ENCODE peak calls at places on chromosomes 11 and 22, in six cellular contexts. R, U, M, W, C and V are unnamed samples.

GRCh38 chr11:90341986-90342385 is 119.1 kb upstream of the CHORDC1 start:
- DNase-seq in W (no peak), M (no peak), C (no peak), R (no peak), U (no peak), V (no peak)

GRCh38 chr11:68950268-68950667 is 30.5 kb downstream of the MRGPRD start:
- DNase-seq in W (peak; percentile 52), M (no peak), C (no peak), R (no peak), U (peak; percentile 49), V (no peak)

GRCh38 chr11:92954003-92954402 is 15.4 kb upstream of the MTNR1B start:
- DNase-seq in W (no peak), C (no peak), R (no peak), U (no peak), M (no peak), V (no peak)

GRCh38 chr22:28254396-28254795 is 335.3 kb upstream of the PITPNB start:
- DNase-seq in R (no peak), M (no peak), C (no peak), U (no peak), W (no peak), V (no peak)

GRCh38 chr11:106990322-106990721 is 28.0 kb downstream of the GUCY1A2 start:
- DNase-seq in C (no peak), U (no peak), R (no peak), W (no peak), M (no peak), V (no peak)

GRCh38 chr11:75697906-75698563 is 19.6 kb upstream of the MOGAT2 start:
- DNase-seq in C (no peak), M (no peak), W (no peak), R (no peak), U (no peak), V (no peak)

GRCh38 chr11:59769086-59769485 is 13.9 kb downstream of the STX3 start:
- DNase-seq in C (no peak), W (no peak), R (no peak), U (no peak), M (no peak), V (no peak)

GRCh38 chr11:85495918-85496317 is 131.2 kb downstream of the DLG2 start:
- DNase-seq in R (no peak), M (no peak), C (no peak), U (no peak), W (no peak), V (no peak)

GRCh38 chr11:88206746-88207145 is 31.5 kb upstream of the RAB38 start:
- DNase-seq in U (no peak), W (no peak), M (no peak), R (no peak), C (no peak), V (no peak)

GRCh38 chr22:49724030-49724892 is 103.4 kb downstream of the BRD1 start:
- DNase-seq in M (peak; percentile 70), U (peak; percentile 21), W (peak; percentile 36), R (no peak), C (no peak), V (peak; percentile 30)

GRCh38 chr11:613369-613968 is 2.3 kb downstream of the IRF7 start:
- DNase-seq in W (peak; percentile 89), R (no peak), M (peak; percentile 86), C (no peak), U (peak; percentile 88), V (no peak)

GRCh38 chr11:36451045-36451444 is 59.0 kb downstream of the TRAF6 start:
- DNase-seq in R (no peak), U (no peak), C (no peak), W (no peak), M (no peak), V (no peak)

GRCh38 chr11:61919113-61919840 is 1.9 kb upstream of the RAB3IL1 start:
- DNase-seq in R (no peak), M (peak; percentile 36), C (no peak), U (no peak), W (peak; percentile 16), V (no peak)

GRCh38 chr22:27588273-27588672 is 213.3 kb downstream of the MN1 start:
- DNase-seq in C (no peak), U (no peak), W (no peak), R (no peak), M (no peak), V (no peak)

GRCh38 chr11:23611726-23612125 is 751.5 kb upstream of the CCDC179 start:
- DNase-seq in U (no peak), W (no peak), R (no peak), C (no peak), M (no peak), V (no peak)

GRCh38 chr11:100932474-100933100 is 197.0 kb downstream of the PGR start:
- DNase-seq in U (peak; percentile 1), M (no peak), C (no peak), W (no peak), R (peak; percentile 9), V (no peak)

GRCh38 chr11:125092669-125093068 is 18.8 kb downstream of the TMEM218 start:
- DNase-seq in C (no peak), M (no peak), W (no peak), R (no peak), U (no peak), V (no peak)

GRCh38 chr11:86068138-86068861 is 584 bp downstream of the PICALM start:
- DNase-seq in C (no peak), W (peak; percentile 52), U (peak; percentile 42), M (peak; percentile 68), R (peak; percentile 6), V (no peak)

GRCh38 chr11:58636587-58636986 is 14.1 kb downstream of the CNTF start:
- DNase-seq in M (no peak), W (no peak), C (no peak), U (no peak), R (no peak), V (no peak)

GRCh38 chr11:123174196-123175183 is 20.6 kb downstream of the CLMP start:
- DNase-seq in W (no peak), R (no peak), M (no peak), U (no peak), C (no peak), V (peak; percentile 12)

GRCh38 chr11:132373405-132374141 is 1003.2 kb downstream of the NTM start:
- DNase-seq in U (no peak), C (no peak), R (no peak), M (no peak), W (no peak), V (no peak)

GRCh38 chr22:36546932-36547331 is 18.0 kb upstream of the EIF3D start:
- DNase-seq in W (no peak), R (peak; percentile 9), M (no peak), U (no peak), C (no peak), V (no peak)

GRCh38 chr11:90556612-90557011 is 333.8 kb upstream of the CHORDC1 start:
- DNase-seq in M (no peak), U (no peak), R (no peak), W (no peak), C (no peak), V (no peak)

GRCh38 chr11:117300773-117301172 is 9.6 kb downstream of the BACE1-AS start:
- DNase-seq in R (no peak), U (no peak), C (no peak), M (no peak), W (no peak), V (no peak)

GRCh38 chr11:68843052-68843561 is 1.4 kb upstream of the CPT1A start:
- DNase-seq in M (no peak), C (no peak), R (no peak), U (no peak), W (no peak), V (peak; percentile 48)

GRCh38 chr11:9573775-9574555 is 495 bp downstream of the WEE1 start:
- DNase-seq in U (peak; percentile 66), W (no peak), R (no peak), M (no peak), C (no peak), V (no peak)

DNA sequence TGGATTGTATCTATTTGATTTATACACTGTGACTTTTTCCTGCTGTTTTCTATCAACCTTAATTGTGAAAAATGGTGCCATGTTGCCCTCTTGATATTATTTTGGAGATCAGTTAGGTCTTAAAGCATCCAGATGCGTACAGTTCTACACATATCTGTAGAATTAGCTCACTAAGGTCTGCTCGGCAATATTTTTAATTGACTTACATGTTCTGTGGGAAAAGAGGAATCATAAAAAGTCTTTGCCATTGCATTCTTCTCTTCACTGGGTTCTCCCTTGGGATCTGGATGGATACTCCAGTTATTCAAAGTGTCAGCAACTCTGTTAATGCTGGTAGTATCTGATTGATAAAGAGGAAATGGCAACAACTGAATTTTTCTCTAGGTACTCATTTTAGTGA is 27.3 kb downstream of the EIF3M start:
- DNase-seq in U (no peak), M (no peak), R (no peak), W (no peak), C (no peak), V (no peak)
- TF ChIP-seq GABPA in U (no peak), M (no peak), R (no peak), W (no peak), C (no peak), V (no peak)

DNA sequence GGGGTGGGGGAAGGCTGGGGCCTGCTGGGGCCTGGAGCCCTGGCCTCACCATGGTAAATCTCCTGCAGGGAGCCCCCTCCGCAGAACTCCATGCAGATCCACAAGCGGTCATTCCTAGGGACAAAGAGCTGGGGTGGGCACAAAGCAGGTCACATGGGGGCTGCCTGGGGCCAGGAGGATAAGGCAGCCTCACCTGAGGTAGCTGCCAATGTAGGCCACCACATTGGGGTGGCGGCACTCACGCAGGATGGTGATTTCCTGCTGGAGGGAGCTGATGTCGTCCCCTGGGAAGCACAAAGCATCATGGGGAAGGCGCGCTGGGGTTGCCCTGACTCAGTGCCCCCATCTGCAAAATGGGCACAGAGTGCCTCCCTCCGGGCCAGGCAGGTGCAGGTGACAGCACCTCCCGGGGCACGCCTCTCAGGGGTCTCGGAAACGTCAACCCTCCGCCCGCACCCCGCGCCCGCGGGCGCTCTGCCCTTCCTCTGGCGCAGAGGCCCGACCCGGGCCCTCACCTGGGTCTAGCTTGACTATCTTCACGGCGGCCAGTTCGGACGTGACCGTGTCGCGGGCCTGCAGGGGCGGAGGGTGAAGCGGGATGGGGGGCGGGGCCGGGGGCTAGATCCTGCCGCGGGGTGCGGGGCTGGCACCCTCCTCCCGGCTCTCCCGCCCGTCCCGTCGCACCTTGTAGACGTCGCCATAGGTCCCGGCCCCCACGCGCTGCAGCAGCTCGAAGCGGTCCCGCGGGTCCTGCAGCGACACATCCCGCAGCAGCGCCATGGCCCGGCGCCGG is 448 bp downstream of the MAP4K2 start:
- DNase-seq in C (no peak), W (no peak), R (no peak), U (peak; percentile 61), M (peak; percentile 70), V (peak; percentile 51)
- TF ChIP-seq POLR2AphosphoS5 in C (no peak), W (no peak), R (no peak), U (no peak), M (no peak), V (peak; percentile 11)

GRCh38 chr11:1938343-1939005 is 8.7 kb upstream of the MRPL23 start:
- DNase-seq in U (peak; percentile 42), W (no peak), R (no peak), C (no peak), M (peak; percentile 45), V (no peak)
- TF ChIP-seq GABPA in U (no peak), W (no peak), R (no peak), C (no peak), M (no peak), V (no peak)

DNA sequence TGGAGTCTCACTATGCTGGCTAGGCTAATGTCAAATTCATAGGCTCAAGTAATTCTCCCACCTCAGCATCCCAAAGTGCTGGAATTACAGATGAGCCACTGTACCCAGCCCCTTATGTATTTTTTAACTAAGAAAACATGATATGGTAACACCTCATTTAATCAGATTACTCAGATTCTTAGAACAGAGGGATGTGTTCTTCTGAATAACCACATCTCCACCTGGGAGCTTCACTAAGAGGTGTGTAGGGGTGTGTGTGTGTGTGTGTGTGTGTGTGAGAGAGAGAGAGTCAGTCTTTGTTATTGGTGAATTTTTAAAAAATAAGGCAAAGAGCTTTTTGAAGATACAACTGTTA is 103.0 kb downstream of the USP35 start:
- DNase-seq in C (no peak), W (no peak), R (no peak), M (no peak), U (no peak), V (no peak)
- TF ChIP-seq POLR2AphosphoS5 in C (no peak), W (no peak), R (no peak), M (no peak), U (no peak), V (no peak)